ENCODE peak calls at places on chromosomes 11 and 22, in seven cellular contexts. T is cardiac muscle cell; U is DMS153; Y is stimulated activated CD8-positive, alpha-beta memory T cell treated with anti-CD3 and anti-CD28 coated beads, Interleukin-2, amount 100 ng/mL, for 48 hours; P is activated CD4-positive, alpha-beta memory T cell treated with anti-CD3 and anti-CD28 coated beads for 36 hours; Q is stomach; L is HT1080. C is an unnamed sample.

GRCh38 chr11:104198576-104198975 is 34.6 kb upstream of the PDGFD start:
- DNase-seq in T (peak), U (no peak), Y (no peak), P (no peak), Q (no peak), L (no peak), C (no peak)

GRCh38 chr11:133040289-133040893 is 491.9 kb downstream of the OPCML start:
- DNase-seq in T (no peak), U (peak), Y (no peak), P (no peak), Q (no peak), L (peak), C (peak)

GRCh38 chr22:46436595-46437163 is 100.7 kb downstream of the CELSR1 start:
- DNase-seq in T (peak), U (no peak), Y (no peak), P (no peak), Q (no peak), L (peak), C (peak)

GRCh38 chr11:74837191-74837590 is 88.5 kb downstream of the RNF169 start:
- DNase-seq in T (no peak), U (no peak), Y (no peak), P (no peak), Q (no peak), L (no peak), C (no peak)

GRCh38 chr22:31846161-31847115 is 92.6 kb downstream of the DEPDC5 start:
- DNase-seq in T (peak), U (no peak), Y (no peak), P (peak), Q (no peak), L (no peak), C (no peak)

GRCh38 chr11:67301313-67301921 is 1.9 kb upstream of the SSH3 start:
- DNase-seq in T (no peak), U (no peak), Y (no peak), P (no peak), Q (no peak), L (no peak), C (no peak)

GRCh38 chr11:104803770-104804169 is 94.5 kb downstream of the CASP12 start:
- DNase-seq in T (no peak), U (no peak), Y (no peak), P (no peak), Q (no peak), L (no peak), C (no peak)

GRCh38 chr22:41367680-41368542 is 13.8 kb upstream of the TEF start:
- DNase-seq in T (peak), U (peak), Y (no peak), P (no peak), Q (peak), L (no peak), C (peak)

GRCh38 chr11:111460752-111461305 is 51.4 kb downstream of the BTG4 start:
- DNase-seq in T (peak), U (no peak), Y (no peak), P (no peak), Q (no peak), L (no peak), C (no peak)

GRCh38 chr11:58490827-58491226 is 17.1 kb downstream of the OR5B21 start:
- DNase-seq in T (no peak), U (no peak), Y (no peak), P (no peak), Q (no peak), L (no peak), C (no peak)

GRCh38 chr22:41448189-41448808 is 1.7 kb upstream of the TOB2 start:
- DNase-seq in T (peak), U (peak), Y (peak), P (peak), Q (peak), L (peak), C (peak)

GRCh38 chr11:77088236-77089003 is 14.2 kb upstream of the OMP start:
- DNase-seq in T (no peak), U (no peak), Y (no peak), P (no peak), Q (peak), L (no peak), C (no peak)

GRCh38 chr11:23278121-23278520 is 417.8 kb upstream of the CCDC179 start:
- DNase-seq in T (peak), U (no peak), Y (no peak), P (no peak), Q (no peak), L (peak), C (peak)

GRCh38 chr11:61270354-61271070 is 24.6 kb downstream of the VWCE start:
- DNase-seq in T (no peak), U (no peak), Y (no peak), P (no peak), Q (no peak), L (peak), C (peak)

GRCh38 chr22:48105254-48105653 is 1342.8 kb downstream of the TBC1D22A start:
- DNase-seq in T (no peak), U (no peak), Y (no peak), P (no peak), Q (no peak), L (no peak), C (no peak)

GRCh38 chr11:38791346-38791961 is 2193.4 kb upstream of the RAG2 start:
- DNase-seq in T (peak), U (peak), Y (no peak), P (no peak), Q (no peak), L (peak), C (peak)

GRCh38 chr11:129374993-129375721 is 491 bp upstream of the BARX2 start:
- DNase-seq in T (no peak), U (no peak), Y (no peak), P (peak), Q (peak), L (no peak), C (peak)

GRCh38 chr11:31421840-31422239 is 52.2 kb downstream of the DNAJC24 start:
- DNase-seq in T (no peak), U (no peak), Y (no peak), P (no peak), Q (no peak), L (no peak), C (no peak)

GRCh38 chr11:103903621-103904323 is 132.7 kb upstream of the DDI1 start:
- DNase-seq in T (no peak), U (peak), Y (no peak), P (no peak), Q (no peak), L (peak), C (no peak)

GRCh38 chr11:73651252-73651651 is 4.9 kb downstream of the PLEKHB1 start:
- DNase-seq in T (no peak), U (no peak), Y (no peak), P (no peak), Q (no peak), L (no peak), C (no peak)

GRCh38 chr11:19670030-19670761 is 42.4 kb upstream of the NAV2 start:
- DNase-seq in T (no peak), U (no peak), Y (no peak), P (no peak), Q (no peak), L (peak), C (peak)

GRCh38 chr22:20427945-20428417 is 9.6 kb downstream of the SCARF2 start:
- DNase-seq in T (no peak), U (no peak), Y (no peak), P (no peak), Q (no peak), L (no peak), C (no peak)

GRCh38 chr11:1053121-1053901 is 16.8 kb upstream of the MUC6 start:
- DNase-seq in T (peak), U (no peak), Y (no peak), P (no peak), Q (no peak), L (no peak), C (no peak)

GRCh38 chr11:122917311-122917710 is 34.8 kb downstream of the JHY start:
- DNase-seq in T (peak), U (no peak), Y (no peak), P (no peak), Q (no peak), L (peak), C (peak)

GRCh38 chr11:94794287-94795168 is 26.4 kb downstream of the AMOTL1 start:
- DNase-seq in T (peak), U (peak), Y (no peak), P (no peak), Q (peak), L (peak), C (peak)

GRCh38 chr11:70073881-70074371 is 4.2 kb upstream of the ANO1 start:
- DNase-seq in T (peak), U (no peak), Y (no peak), P (no peak), Q (no peak), L (peak), C (no peak)

GRCh38 chr11:61297741-61298140 is 2.6 kb upstream of the VWCE start:
- DNase-seq in T (peak), U (no peak), Y (no peak), P (no peak), Q (no peak), L (peak), C (peak)

GRCh38 chr11:64593156-64594105 is 2.4 kb downstream of the SLC22A12 start:
- DNase-seq in T (no peak), U (no peak), Y (no peak), P (no peak), Q (no peak), L (no peak), C (no peak)